ENCODE peak calls at places on chromosomes 12 and 14, in four cellular contexts. One of them, this sample, is unnamed.

GRCh38 chr12:48514728-48515127 is 10.7 kb upstream of the OR8S1 start:
- DNase-seq in cardiac fibroblast: no peak
- DNase-seq in GM23338: no peak
- DNase-seq in B cell: no peak
- DNase-seq in this sample: no peak

GRCh38 chr14:61973981-61974380 is 211.8 kb downstream of the SNAPC1 start:
- DNase-seq in B cell: no peak
- DNase-seq in cardiac fibroblast: peak
- DNase-seq in GM23338: no peak
- DNase-seq in this sample: no peak

GRCh38 chr12:67957383-67957782 is 31.9 kb upstream of the IFNG-AS1 start:
- DNase-seq in GM23338: no peak
- DNase-seq in cardiac fibroblast: peak
- DNase-seq in B cell: no peak
- DNase-seq in this sample: no peak

GRCh38 chr14:75297417-75298040 is 18.9 kb downstream of the FOS start:
- DNase-seq in GM23338: no peak
- DNase-seq in cardiac fibroblast: no peak
- DNase-seq in B cell: no peak
- DNase-seq in this sample: no peak

GRCh38 chr12:76765598-76765997 is 1.7 kb downstream of the ZDHHC17 start:
- DNase-seq in cardiac fibroblast: no peak
- DNase-seq in B cell: no peak
- DNase-seq in GM23338: no peak
- DNase-seq in this sample: no peak

GRCh38 chr14:67251573-67252226 is 10.5 kb downstream of the PALS1 start:
- DNase-seq in cardiac fibroblast: peak
- DNase-seq in GM23338: peak
- DNase-seq in B cell: no peak
- DNase-seq in this sample: no peak

GRCh38 chr14:75559451-75560187 is 18.8 kb upstream of the FLVCR2 start:
- DNase-seq in GM23338: no peak
- DNase-seq in B cell: no peak
- DNase-seq in cardiac fibroblast: peak
- DNase-seq in this sample: peak

GRCh38 chr14:29927596-29928341 is at the start of gene PRKD1:
- DNase-seq in GM23338: peak
- DNase-seq in B cell: peak
- DNase-seq in cardiac fibroblast: peak
- DNase-seq in this sample: peak

GRCh38 chr12:121637231-121637914 is 11.0 kb downstream of the ORAI1 start:
- DNase-seq in cardiac fibroblast: no peak
- DNase-seq in B cell: peak
- DNase-seq in GM23338: no peak
- DNase-seq in this sample: peak

GRCh38 chr12:49259452-49259851 is 5.4 kb upstream of the TUBA1C start:
- DNase-seq in B cell: no peak
- DNase-seq in GM23338: no peak
- DNase-seq in cardiac fibroblast: no peak
- DNase-seq in this sample: no peak

GRCh38 chr12:14828896-14829295 is 14.4 kb downstream of the ART4 start:
- DNase-seq in B cell: peak
- DNase-seq in cardiac fibroblast: peak
- DNase-seq in GM23338: peak
- DNase-seq in this sample: peak

GRCh38 chr14:100192250-100192671 is 32.8 kb upstream of the DEGS2 start:
- DNase-seq in B cell: no peak
- DNase-seq in GM23338: no peak
- DNase-seq in cardiac fibroblast: no peak
- DNase-seq in this sample: no peak

GRCh38 chr12:83477706-83478105 is 791.0 kb downstream of the TMTC2 start:
- DNase-seq in cardiac fibroblast: no peak
- DNase-seq in B cell: no peak
- DNase-seq in GM23338: no peak
- DNase-seq in this sample: no peak

GRCh38 chr14:77040059-77040308 is 11.5 kb upstream of the IRF2BPL start:
- DNase-seq in B cell: no peak
- DNase-seq in cardiac fibroblast: no peak
- DNase-seq in GM23338: no peak
- DNase-seq in this sample: peak

GRCh38 chr12:87796961-87797516 is 232.2 kb downstream of the C12orf50 start:
- DNase-seq in cardiac fibroblast: peak
- DNase-seq in GM23338: no peak
- DNase-seq in B cell: no peak
- DNase-seq in this sample: no peak

GRCh38 chr12:93943766-93944165 is 204.6 kb upstream of the PLXNC1 start:
- DNase-seq in B cell: no peak
- DNase-seq in cardiac fibroblast: peak
- DNase-seq in GM23338: no peak
- DNase-seq in this sample: no peak

GRCh38 chr14:36281309-36281708 is 39.1 kb downstream of the MBIP start:
- DNase-seq in GM23338: peak
- DNase-seq in B cell: no peak
- DNase-seq in cardiac fibroblast: peak
- DNase-seq in this sample: no peak

GRCh38 chr12:100913872-100914600 is 119.5 kb downstream of the ANO4 start:
- DNase-seq in B cell: no peak
- DNase-seq in GM23338: no peak
- DNase-seq in cardiac fibroblast: peak
- DNase-seq in this sample: no peak

GRCh38 chr14:97411938-97412612 is 614.9 kb downstream of the VRK1 start:
- DNase-seq in GM23338: peak
- DNase-seq in B cell: no peak
- DNase-seq in cardiac fibroblast: no peak
- DNase-seq in this sample: no peak

GRCh38 chr12:58342736-58343135 is 401.4 kb downstream of the ATP23 start:
- DNase-seq in GM23338: no peak
- DNase-seq in B cell: no peak
- DNase-seq in cardiac fibroblast: no peak
- DNase-seq in this sample: no peak

GRCh38 chr14:104152246-104152575 is 13.8 kb downstream of the KIF26A start:
- DNase-seq in GM23338: no peak
- DNase-seq in cardiac fibroblast: no peak
- DNase-seq in B cell: no peak
- DNase-seq in this sample: no peak

GRCh38 chr12:24901975-24902461 is 46.9 kb downstream of the BCAT1 start:
- DNase-seq in B cell: no peak
- DNase-seq in GM23338: peak
- DNase-seq in cardiac fibroblast: no peak
- DNase-seq in this sample: peak

GRCh38 chr12:107317751-107318553 is 224.6 kb upstream of the CRY1 start:
- DNase-seq in cardiac fibroblast: peak
- DNase-seq in GM23338: peak
- DNase-seq in B cell: peak
- DNase-seq in this sample: peak

GRCh38 chr12:90921536-90921935 is 33.4 kb downstream of the CCER1 start:
- DNase-seq in B cell: no peak
- DNase-seq in cardiac fibroblast: no peak
- DNase-seq in GM23338: no peak
- DNase-seq in this sample: no peak

GRCh38 chr14:100278702-100279101 is 27.5 kb downstream of the SLC25A29 start:
- DNase-seq in GM23338: no peak
- DNase-seq in cardiac fibroblast: peak
- DNase-seq in B cell: peak
- DNase-seq in this sample: peak

GRCh38 chr12:3172124-3173007 is 95.2 kb downstream of the TSPAN9 start:
- DNase-seq in GM23338: peak
- DNase-seq in B cell: no peak
- DNase-seq in cardiac fibroblast: no peak
- DNase-seq in this sample: no peak

GRCh38 chr12:113289361-113289760 is 45.5 kb downstream of the SLC8B1 start:
- DNase-seq in GM23338: no peak
- DNase-seq in B cell: no peak
- DNase-seq in cardiac fibroblast: no peak
- DNase-seq in this sample: no peak

GRCh38 chr12:10304161-10304574 is 3.5 kb upstream of the KLRD1 start:
- DNase-seq in GM23338: no peak
- DNase-seq in cardiac fibroblast: peak
- DNase-seq in B cell: no peak
- DNase-seq in this sample: no peak

GRCh38 chr12:53505555-53506449 is 1.5 kb downstream of the NPFF start:
- DNase-seq in cardiac fibroblast: no peak
- DNase-seq in B cell: no peak
- DNase-seq in GM23338: no peak
- DNase-seq in this sample: no peak

GRCh38 chr14:100031506-100032281 is 33.5 kb upstream of the EVL start:
- DNase-seq in GM23338: no peak
- DNase-seq in cardiac fibroblast: peak
- DNase-seq in B cell: no peak
- DNase-seq in this sample: no peak

GRCh38 chr14:102464006-102464405 is 45.6 kb downstream of the ANKRD9 start:
- DNase-seq in GM23338: no peak
- DNase-seq in B cell: no peak
- DNase-seq in cardiac fibroblast: no peak
- DNase-seq in this sample: no peak

GRCh38 chr12:80157640-80158039 is 58.3 kb downstream of the OTOGL start:
- DNase-seq in cardiac fibroblast: no peak
- DNase-seq in GM23338: no peak
- DNase-seq in B cell: no peak
- DNase-seq in this sample: no peak

GRCh38 chr12:76573840-76574373 is 14.3 kb upstream of the OSBPL8 start:
- DNase-seq in cardiac fibroblast: no peak
- DNase-seq in B cell: no peak
- DNase-seq in GM23338: no peak
- DNase-seq in this sample: no peak

GRCh38 chr12:96414637-96415036 is 14.4 kb upstream of the CDK17 start:
- DNase-seq in GM23338: no peak
- DNase-seq in B cell: no peak
- DNase-seq in cardiac fibroblast: no peak
- DNase-seq in this sample: no peak

GRCh38 chr12:108839011-108839889 is 18.1 kb downstream of the SSH1 start:
- DNase-seq in B cell: no peak
- DNase-seq in GM23338: no peak
- DNase-seq in cardiac fibroblast: peak
- DNase-seq in this sample: no peak

GRCh38 chr14:75427482-75428229 is at the start of gene JDP2:
- DNase-seq in cardiac fibroblast: peak
- DNase-seq in GM23338: peak
- DNase-seq in B cell: peak
- DNase-seq in this sample: peak

GRCh38 chr14:71246539-71246938 is 339.3 kb downstream of the PCNX1 start:
- DNase-seq in cardiac fibroblast: no peak
- DNase-seq in B cell: no peak
- DNase-seq in GM23338: no peak
- DNase-seq in this sample: no peak

GRCh38 chr12:48351022-48351708 is 446 bp upstream of the ZNF641 start:
- DNase-seq in B cell: no peak
- DNase-seq in GM23338: peak
- DNase-seq in cardiac fibroblast: peak
- DNase-seq in this sample: no peak

GRCh38 chr14:93207468-93208308 is 632 bp downstream of the UBR7 start:
- DNase-seq in cardiac fibroblast: peak
- DNase-seq in B cell: no peak
- DNase-seq in GM23338: peak
- DNase-seq in this sample: peak
- TF ChIP-seq CTCF in cardiac fibroblast: peak
- TF ChIP-seq CTCF in B cell: peak
- TF ChIP-seq CTCF in GM23338: peak
- TF ChIP-seq CTCF in this sample: peak

DNA sequence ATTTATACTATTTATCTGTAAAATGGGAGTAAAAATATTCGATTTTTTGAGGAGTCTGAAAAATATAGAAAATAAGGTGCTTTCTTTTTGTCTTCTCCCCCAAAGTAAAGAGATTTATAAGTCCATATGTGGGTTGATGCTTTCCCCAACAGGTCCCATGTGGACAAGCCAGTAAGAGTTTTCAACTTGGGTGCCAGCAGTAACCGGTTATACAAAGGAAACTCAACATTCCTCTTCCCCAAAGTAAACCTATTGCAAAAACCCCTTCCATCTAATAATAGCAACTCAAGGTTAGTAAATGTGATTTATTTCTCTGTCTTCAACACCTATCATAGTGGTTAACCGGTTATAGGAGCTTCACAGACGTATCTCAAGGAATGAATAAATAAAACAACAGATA is 1206.9 kb upstream of the SEL1L start:
- DNase-seq in B cell: no peak
- DNase-seq in GM23338: no peak
- DNase-seq in cardiac fibroblast: no peak
- DNase-seq in this sample: no peak
- TF ChIP-seq CTCF in B cell: no peak
- TF ChIP-seq CTCF in GM23338: no peak
- TF ChIP-seq CTCF in cardiac fibroblast: no peak
- TF ChIP-seq CTCF in this sample: no peak

GRCh38 chr14:88463318-88463717 is 77.9 kb downstream of the SPATA7 start:
- DNase-seq in GM23338: peak
- DNase-seq in B cell: no peak
- DNase-seq in cardiac fibroblast: peak
- DNase-seq in this sample: no peak
- TF ChIP-seq CTCF in GM23338: peak
- TF ChIP-seq CTCF in B cell: no peak
- TF ChIP-seq CTCF in cardiac fibroblast: peak
- TF ChIP-seq CTCF in this sample: peak

DNA sequence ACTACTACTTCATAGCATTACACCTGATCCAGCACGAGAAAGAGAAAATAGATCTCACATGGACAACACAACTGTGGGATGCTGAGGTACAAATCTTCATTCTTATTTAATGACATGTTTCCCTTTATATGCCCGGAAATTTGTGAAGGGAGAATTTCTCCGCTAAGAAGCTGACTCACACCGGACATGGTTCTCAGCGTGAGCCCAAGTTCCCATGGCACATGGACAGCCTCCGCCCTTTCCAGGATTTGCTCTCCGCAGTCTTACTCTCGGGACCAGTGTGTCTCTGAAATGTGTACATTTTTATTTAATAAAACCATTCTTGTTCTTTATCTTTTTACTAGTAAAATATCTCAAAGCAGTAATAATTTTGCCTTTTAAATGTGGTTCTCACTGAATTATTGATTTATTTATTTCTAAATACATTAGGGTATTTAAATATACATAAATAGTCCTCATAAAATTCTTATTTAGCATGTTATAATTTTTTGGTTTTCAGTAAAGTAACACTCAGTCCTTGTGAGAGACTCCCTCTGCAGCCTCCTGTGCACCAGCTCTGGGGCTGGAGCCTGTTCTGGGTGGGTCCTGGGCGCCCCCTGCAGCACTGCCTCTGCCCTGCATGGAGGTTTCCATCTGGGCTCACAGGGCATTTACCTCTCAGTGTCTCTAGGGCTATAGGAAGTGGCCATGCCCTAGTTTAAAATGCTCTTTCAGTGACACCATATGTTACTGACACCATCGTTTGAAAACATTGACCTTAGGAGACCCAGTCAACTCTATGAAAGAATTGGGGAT is 1155.0 kb downstream of the TMEM121 start:
- DNase-seq in B cell: no peak
- DNase-seq in GM23338: no peak
- DNase-seq in cardiac fibroblast: no peak
- DNase-seq in this sample: no peak
- TF ChIP-seq CTCF in B cell: peak
- TF ChIP-seq CTCF in GM23338: no peak
- TF ChIP-seq CTCF in cardiac fibroblast: no peak
- TF ChIP-seq CTCF in this sample: peak